ENCODE peak calls at places on chromosomes 1 and 21, in five cellular contexts. S is HCT116, V is heart left ventricle, H is H54, K is NB4. G is an unnamed sample.

GRCh38 chr1:58783090-58783992 is 506 bp downstream of the JUN start:
- DNase-seq in K (peak), S (no peak), H (no peak), V (peak), G (peak)

GRCh38 chr1:94746635-94747525 is 73.3 kb upstream of the SLC44A3 start:
- DNase-seq in V (no peak), H (no peak), S (no peak), K (peak), G (no peak)

GRCh38 chr1:8733463-8733862 is 84.0 kb downstream of the RERE start:
- DNase-seq in K (no peak), H (no peak), S (no peak), V (no peak), G (no peak)

GRCh38 chr1:237879195-237879594 is 11.5 kb downstream of the ZP4 start:
- DNase-seq in K (no peak), V (no peak), H (peak), S (no peak), G (no peak)

GRCh38 chr1:115654125-115654524 is 12.4 kb downstream of the VANGL1 start:
- DNase-seq in S (no peak), K (no peak), V (no peak), H (no peak), G (no peak)

GRCh38 chr1:33349778-33350610 is 29.1 kb upstream of the A3GALT2 start:
- DNase-seq in H (peak), S (peak), K (peak), V (peak), G (peak)

GRCh38 chr21:43331962-43332458 is 94.9 kb downstream of the SIK1 start:
- DNase-seq in V (no peak), S (no peak), H (peak), K (no peak), G (no peak)

GRCh38 chr1:43009274-43009673 is 50.6 kb upstream of the SLC2A1 start:
- DNase-seq in K (peak), V (no peak), S (no peak), H (no peak), G (no peak)

GRCh38 chr1:98323396-98323795 is 338.1 kb upstream of the SNX7 start:
- DNase-seq in K (peak), V (no peak), H (no peak), S (peak), G (peak)

GRCh38 chr21:39657091-39657689 is 44.5 kb downstream of the B3GALT5 start:
- DNase-seq in V (no peak), H (no peak), S (no peak), K (no peak), G (peak)

GRCh38 chr1:77412069-77412793 is 130.4 kb downstream of the AK5 start:
- DNase-seq in K (peak), H (peak), S (no peak), V (no peak), G (no peak)

GRCh38 chr1:27000817-27001460 is 7.4 kb downstream of the TRNP1 start:
- DNase-seq in H (no peak), K (no peak), V (no peak), S (no peak), G (no peak)

GRCh38 chr1:53139911-53140310 is 2.5 kb downstream of the SLC1A7 start:
- DNase-seq in K (no peak), S (no peak), H (no peak), V (no peak), G (no peak)

GRCh38 chr1:197595244-197595904 is 179.9 kb downstream of the DENND1B start:
- DNase-seq in K (no peak), V (no peak), H (no peak), S (no peak), G (no peak)

GRCh38 chr1:41493626-41494350 is 9.3 kb upstream of the EDN2 start:
- DNase-seq in S (no peak), K (no peak), H (no peak), V (no peak), G (no peak)

GRCh38 chr1:29478046-29478791 is 241.9 kb downstream of the PTPRU start:
- DNase-seq in V (no peak), H (no peak), S (no peak), K (no peak), G (no peak)

GRCh38 chr1:72218141-72218739 is 64.1 kb downstream of the NEGR1 start:
- DNase-seq in S (no peak), H (no peak), V (no peak), K (no peak), G (no peak)

GRCh38 chr1:180501865-180502360 is 464 bp downstream of the ACBD6 start:
- DNase-seq in V (no peak), H (peak), S (no peak), K (no peak), G (no peak)

GRCh38 chr1:180504186-180504585 is 1.8 kb upstream of the ACBD6 start:
- DNase-seq in V (no peak), K (no peak), S (no peak), H (no peak), G (no peak)

GRCh38 chr1:180503274-180503862 is 991 bp upstream of the ACBD6 start:
- DNase-seq in H (no peak), S (no peak), K (peak), V (no peak), G (no peak)

GRCh38 chr1:180500689-180501088 is 1.7 kb downstream of the ACBD6 start:
- DNase-seq in V (no peak), S (no peak), H (no peak), K (no peak), G (no peak)

DNA sequence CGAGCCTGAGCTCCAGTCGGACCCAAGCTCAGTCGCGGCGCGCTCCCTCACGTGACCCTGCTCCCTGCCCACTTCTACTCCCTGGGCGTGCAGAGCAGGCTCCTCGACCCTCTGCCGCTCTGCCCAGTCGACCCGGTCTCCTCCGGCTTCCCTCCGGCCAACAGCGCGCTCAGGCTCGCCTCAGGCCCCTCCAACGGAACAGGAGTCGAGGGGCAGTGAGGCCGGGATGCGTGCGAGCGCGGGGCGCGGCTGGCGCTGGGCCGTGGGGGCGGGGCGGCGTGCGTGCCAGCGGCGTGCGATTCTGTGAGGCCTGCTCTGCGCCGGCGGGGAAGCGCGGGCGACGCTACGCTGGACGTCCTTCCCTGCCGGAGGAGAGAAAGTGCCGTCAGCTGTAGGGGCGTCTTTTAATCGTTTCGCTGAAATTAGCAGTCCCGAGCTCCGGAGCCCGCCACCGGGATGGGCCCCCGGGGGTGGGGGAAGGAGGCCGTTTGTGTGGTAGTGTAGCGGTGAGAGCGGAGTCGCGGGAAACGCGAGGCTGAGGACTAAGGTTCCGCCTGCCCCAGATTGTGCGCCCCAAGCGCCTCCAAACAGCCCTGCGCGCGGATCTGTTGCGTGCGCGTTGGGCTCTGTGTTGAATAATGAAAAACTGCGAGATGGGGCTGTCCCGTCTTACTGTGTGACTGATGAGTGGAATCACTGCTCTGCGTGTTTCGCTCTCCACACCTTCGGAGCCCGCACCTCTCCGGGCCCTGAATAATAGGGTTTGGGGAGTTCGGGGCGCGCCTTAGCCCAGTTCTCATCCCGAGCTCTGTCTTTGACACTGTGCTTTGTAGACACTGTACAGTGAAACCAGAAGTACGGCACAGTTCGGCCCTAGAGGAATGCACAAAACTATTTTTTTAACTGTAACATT is at the start of gene ACBD6:
- DNase-seq in K (peak), H (peak), S (peak), V (peak), G (peak)
- TF ChIP-seq POLR2A in K (peak), H (peak), S (peak), V (no peak), G (no peak)

GRCh38 chr1:161198877-161199431 is at the start of gene ADAMTS4:
- DNase-seq in H (no peak), V (peak), S (no peak), K (no peak), G (peak)
- TF ChIP-seq POLR2A in H (no peak), V (peak), S (no peak), K (no peak), G (no peak)

DNA sequence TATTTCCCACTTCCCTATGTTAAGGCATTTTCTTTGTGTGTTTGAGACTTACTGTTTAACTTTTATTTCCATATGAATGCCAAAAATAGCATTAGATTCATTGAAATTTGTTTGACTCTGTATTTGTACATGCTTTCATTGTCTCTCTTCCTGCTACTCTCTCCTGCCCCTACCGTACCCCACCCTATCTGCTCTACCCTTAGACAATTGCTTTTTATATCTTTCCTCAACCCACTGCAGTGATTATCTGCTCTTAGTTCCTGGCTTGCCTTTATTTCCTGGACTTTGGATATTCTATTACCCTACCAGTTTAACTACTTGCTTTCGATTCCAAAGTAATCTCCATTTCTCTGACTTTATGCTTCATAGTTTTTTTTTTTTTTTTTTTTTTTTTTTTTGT is 10.5 kb downstream of the RAVER2 start:
- DNase-seq in K (no peak), V (no peak), S (no peak), H (no peak), G (no peak)
- TF ChIP-seq POLR2A in K (no peak), V (no peak), S (no peak), H (no peak), G (no peak)

DNA sequence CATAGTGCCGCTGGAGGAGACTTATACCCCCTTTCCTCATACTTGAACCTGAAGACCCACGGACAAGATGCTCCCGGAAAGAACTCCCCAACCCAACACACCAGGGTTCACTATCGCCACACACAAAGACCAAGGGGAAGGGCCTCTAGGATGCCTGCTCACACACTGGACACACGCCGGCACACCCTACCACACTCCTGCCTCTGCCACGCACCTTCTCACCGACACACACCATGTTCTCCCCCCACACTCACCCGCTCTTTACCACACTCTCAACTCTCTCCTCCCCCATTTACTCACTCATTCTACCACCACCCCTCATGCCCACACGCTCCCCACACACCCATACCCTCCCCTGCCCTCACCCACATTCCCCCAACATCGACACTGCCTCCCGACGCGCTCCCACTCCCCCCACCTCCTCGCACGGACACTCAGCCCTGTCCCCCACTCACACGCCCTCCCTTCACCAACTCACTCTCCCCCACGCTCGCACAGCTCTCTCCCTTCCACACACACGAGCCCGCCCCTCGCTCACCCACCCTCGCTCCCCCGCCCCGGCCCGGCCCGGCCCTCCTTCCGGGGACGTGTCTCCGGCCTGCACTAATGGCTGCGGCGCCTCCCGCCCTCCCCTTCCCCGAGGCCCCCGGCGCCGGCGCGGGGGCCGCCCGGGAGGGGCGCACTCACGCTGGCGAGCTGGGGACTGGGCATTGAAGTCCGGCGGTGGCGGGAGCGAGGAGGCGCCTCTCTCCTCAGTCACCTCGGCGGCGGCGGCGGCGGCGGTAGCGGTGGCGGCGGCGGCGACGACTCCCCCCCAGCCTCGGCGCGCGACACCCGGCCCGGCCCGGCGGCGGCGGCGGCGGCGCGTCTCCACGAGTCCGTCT is 626 bp downstream of the PTP4A2 start:
- DNase-seq in H (peak), V (peak), S (no peak), K (peak), G (peak)
- TF ChIP-seq POLR2A in H (peak), V (no peak), S (no peak), K (no peak), G (no peak)

GRCh38 chr1:229624906-229625871 is 733 bp downstream of the TAF5L start:
- DNase-seq in H (peak), K (peak), S (no peak), V (peak), G (peak)
- TF ChIP-seq POLR2A in H (peak), K (no peak), S (no peak), V (no peak), G (no peak)

GRCh38 chr1:21956720-21957552 is 19.8 kb upstream of the HSPG2 start:
- DNase-seq in S (no peak), V (peak), K (peak), H (peak), G (peak)
- TF ChIP-seq POLR2A in S (no peak), V (no peak), K (no peak), H (no peak), G (no peak)